ENCODE peak calls at places on chromosomes 12 and 14, in nine cellular contexts. R is transverse colon, H is HepG2, T is esophagus muscularis mucosa, D is suprapubic skin, J is HCT116, K is stomach, U is sigmoid colon, M is breast epithelium. S is an unnamed sample.

GRCh38 chr12:65655074-65655493 is 169.2 kb upstream of the HMGA2 start:
- DNase-seq in K (no peak), H (no peak), D (no peak), R (no peak), U (no peak), J (no peak), T (no peak), M (no peak), S (no peak)

GRCh38 chr14:50012644-50013043 is 103.7 kb downstream of the VCPKMT start:
- DNase-seq in T (no peak), J (no peak), R (no peak), K (no peak), H (no peak), U (no peak), D (no peak), M (no peak), S (no peak)

GRCh38 chr12:94010307-94010706 is 138.1 kb upstream of the PLXNC1 start:
- DNase-seq in D (no peak), K (no peak), U (no peak), R (no peak), T (no peak), H (no peak), M (no peak), J (no peak), S (no peak)

GRCh38 chr12:12272869-12273268 is 6.0 kb upstream of the LRP6 start:
- DNase-seq in U (no peak), D (no peak), T (peak), M (no peak), K (no peak), R (no peak), H (no peak), J (no peak), S (no peak)

GRCh38 chr14:72812292-72812851 is 81.5 kb downstream of the DPF3 start:
- DNase-seq in M (peak), J (no peak), T (no peak), U (peak), K (peak), R (peak), D (no peak), H (no peak), S (no peak)

GRCh38 chr12:9244894-9245293 is 36.7 kb upstream of the PZP start:
- DNase-seq in U (no peak), J (no peak), D (no peak), H (peak), M (no peak), T (no peak), K (no peak), R (no peak), S (no peak)

GRCh38 chr12:1916396-1917171 is 1.9 kb downstream of the CACNA2D4 start:
- DNase-seq in R (no peak), D (peak), K (peak), J (no peak), U (peak), H (no peak), M (no peak), T (peak), S (no peak)

GRCh38 chr12:45216297-45216982 is 545 bp downstream of the ANO6 start:
- DNase-seq in T (peak), M (no peak), U (peak), K (peak), R (peak), J (no peak), D (peak), H (peak), S (peak)

GRCh38 chr14:61218765-61219164 is 62.4 kb downstream of the TMEM30B start:
- DNase-seq in T (no peak), R (no peak), H (no peak), K (no peak), M (no peak), U (no peak), J (no peak), D (no peak), S (no peak)

GRCh38 chr12:58803893-58804292 is 116.4 kb downstream of the LRIG3 start:
- DNase-seq in K (no peak), U (no peak), D (no peak), J (no peak), H (no peak), T (no peak), M (no peak), R (no peak), S (no peak)

GRCh38 chr12:3207858-3208257 is 130.7 kb downstream of the TSPAN9 start:
- DNase-seq in M (no peak), R (no peak), J (peak), D (no peak), T (no peak), U (no peak), H (peak), K (no peak), S (no peak)

GRCh38 chr12:99954724-99955123 is 30.0 kb downstream of the ANKS1B start:
- DNase-seq in K (no peak), U (no peak), T (no peak), D (no peak), H (no peak), M (no peak), R (no peak), J (no peak), S (no peak)

GRCh38 chr12:53205747-53206146 is 1.3 kb downstream of the ITGB7 start:
- DNase-seq in D (peak), T (no peak), M (no peak), J (no peak), K (peak), U (no peak), H (no peak), R (peak), S (no peak)

GRCh38 chr12:106227641-106228319 is 20.0 kb downstream of the CKAP4 start:
- DNase-seq in J (no peak), T (no peak), R (peak), M (no peak), K (peak), D (peak), H (peak), U (no peak), S (peak)

GRCh38 chr12:102423447-102423846 is 56.9 kb downstream of the IGF1 start:
- DNase-seq in D (no peak), U (no peak), T (no peak), K (no peak), J (no peak), M (no peak), R (no peak), H (no peak), S (no peak)

DNA sequence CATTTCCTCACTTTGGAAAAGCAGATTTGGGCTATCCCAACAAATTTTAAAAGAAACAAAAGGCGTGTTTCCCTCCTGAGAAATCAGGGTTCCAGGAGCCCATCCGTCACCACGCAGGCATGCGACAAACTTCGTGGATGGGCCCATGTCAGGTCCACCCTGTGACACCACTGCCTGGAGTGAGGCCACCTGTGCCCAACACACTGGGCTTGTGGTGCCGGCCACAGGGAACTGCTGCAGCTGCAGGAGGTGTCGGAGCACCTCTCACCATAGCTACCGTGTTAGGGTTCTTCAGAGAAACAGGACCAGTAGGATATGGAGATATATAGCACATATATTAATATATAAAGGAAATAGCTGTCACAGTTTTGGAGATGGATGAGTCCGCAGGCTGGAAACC is 53.0 kb upstream of the BCL11B start:
- DNase-seq in H (no peak), R (no peak), U (no peak), M (no peak), K (no peak), D (no peak), J (no peak), T (no peak), S (no peak)
- TF ChIP-seq POLR2A in H (no peak), R (no peak), U (no peak), M (no peak), K (no peak), D (no peak), J (no peak), T (no peak), S (no peak)

GRCh38 chr14:34241185-34241711 is 220.8 kb downstream of the SPTSSA start:
- DNase-seq in T (peak), D (no peak), M (no peak), J (no peak), R (no peak), U (no peak), K (no peak), H (no peak), S (no peak)
- TF ChIP-seq CTCF in T (no peak), D (no peak), M (no peak), J (no peak), R (no peak), U (no peak), K (no peak), H (no peak), S (no peak)

DNA sequence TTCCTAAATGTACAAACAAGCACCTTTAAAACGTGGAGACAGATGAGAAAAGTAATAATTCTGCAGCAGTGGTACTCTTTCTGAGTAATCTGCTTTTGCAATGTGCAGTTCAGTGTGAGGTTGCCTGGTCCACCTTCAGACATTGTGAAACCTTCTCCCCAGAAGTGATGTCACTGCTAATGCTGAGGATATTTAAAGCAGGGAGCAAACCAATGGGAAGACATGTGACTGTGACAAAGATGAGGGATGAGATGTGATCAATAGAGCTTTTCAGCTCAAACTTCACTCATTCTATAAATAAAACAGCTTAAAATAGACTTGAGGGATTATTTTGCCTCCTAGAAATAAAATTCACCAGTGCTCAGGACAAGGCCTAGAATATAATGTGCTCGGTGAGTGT is 9.2 kb downstream of the SLC7A8 start:
- DNase-seq in U (no peak), R (no peak), M (no peak), D (no peak), J (no peak), H (no peak), T (no peak), K (no peak), S (no peak)
- TF ChIP-seq POLR2AphosphoS5 in U (peak), R (no peak), M (peak), D (no peak), J (no peak), H (no peak), T (peak), K (peak), S (peak)

GRCh38 chr14:79947440-79947839 is 263.9 kb downstream of the DIO2 start:
- DNase-seq in R (no peak), M (no peak), D (no peak), H (no peak), J (no peak), T (no peak), U (no peak), K (no peak), S (no peak)

GRCh38 chr14:79949906-79950305 is 261.4 kb downstream of the DIO2 start:
- DNase-seq in J (no peak), H (no peak), R (no peak), T (no peak), K (no peak), U (no peak), M (no peak), D (no peak), S (no peak)

GRCh38 chr14:79951572-79951971 is 259.7 kb downstream of the DIO2 start:
- DNase-seq in D (no peak), H (no peak), T (no peak), K (no peak), R (no peak), U (no peak), M (no peak), J (no peak), S (peak)
- TF ChIP-seq POLR2A in D (no peak), H (no peak), T (no peak), K (no peak), R (no peak), U (no peak), M (no peak), J (no peak), S (no peak)

DNA sequence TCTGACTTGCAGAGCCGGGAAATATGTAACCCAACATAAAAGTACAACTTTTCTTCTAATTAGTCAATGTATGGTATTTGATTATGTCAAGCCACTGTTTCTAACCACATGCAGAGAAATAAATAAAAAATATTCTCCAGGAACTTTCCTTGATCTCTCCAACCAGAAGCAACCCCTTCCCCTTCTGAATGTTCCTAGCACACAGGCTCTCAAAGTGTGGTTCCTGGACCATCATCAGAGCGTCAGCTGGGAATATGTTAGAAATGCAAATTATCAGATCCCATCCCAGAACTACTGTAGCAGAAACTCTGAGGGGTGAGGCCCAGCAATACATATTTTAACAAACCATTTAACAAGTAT is 21.0 kb upstream of the ITPR2 start:
- DNase-seq in U (no peak), H (no peak), T (peak), R (no peak), D (no peak), K (no peak), J (no peak), M (no peak), S (no peak)
- TF ChIP-seq CTCF in U (no peak), H (no peak), T (no peak), R (no peak), D (no peak), K (no peak), J (no peak), M (no peak), S (no peak)